ENCODE peak calls at places on chromosome 11, in nine cellular contexts. B is fibroblast of the aortic adventitia; F is frontal cortex; P is T-helper 2 cell; R is activated CD4-positive, alpha-beta memory T cell treated with anti-CD3 and anti-CD28 coated beads for 36 hours; T is transverse colon; E is germinal center; Q is aorta; H is lung microvascular endothelial cell. X is an unnamed sample.

GRCh38 chr11:72583177-72583553 is 91.1 kb downstream of the PDE2A start:
- DNase-seq in P (no peak), B (no peak), T (no peak), R (no peak), H (no peak), Q (peak), E (no peak), F (no peak), X (no peak)

GRCh38 chr11:115761348-115761747 is 257.1 kb upstream of the CADM1 start:
- DNase-seq in E (no peak), F (no peak), T (no peak), H (no peak), B (no peak), Q (no peak), R (no peak), P (no peak), X (no peak)

GRCh38 chr11:31437742-31438435 is 68.2 kb downstream of the DNAJC24 start:
- DNase-seq in B (peak), Q (no peak), H (no peak), R (no peak), T (no peak), P (no peak), F (no peak), E (no peak), X (no peak)

GRCh38 chr11:2768471-2769408 is 68.9 kb upstream of the KCNQ1OT1 start:
- DNase-seq in F (no peak), E (no peak), T (no peak), H (no peak), P (no peak), B (peak), Q (peak), R (peak), X (peak)

GRCh38 chr11:115257286-115258077 is 246.7 kb downstream of the CADM1 start:
- DNase-seq in P (no peak), H (no peak), Q (no peak), R (no peak), B (no peak), F (no peak), T (no peak), E (no peak), X (no peak)

GRCh38 chr11:96338910-96339703 is 3.9 kb downstream of the MAML2 start:
- DNase-seq in H (peak), T (peak), Q (no peak), R (peak), F (no peak), P (no peak), B (peak), E (peak), X (peak)

GRCh38 chr11:106304274-106304673 is 226.8 kb downstream of the AASDHPPT start:
- DNase-seq in B (peak), Q (no peak), T (no peak), P (no peak), H (no peak), R (no peak), E (no peak), F (no peak), X (no peak)

GRCh38 chr11:126331286-126331685 is 24.2 kb upstream of the ST3GAL4 start:
- DNase-seq in P (no peak), R (no peak), E (no peak), Q (peak), H (no peak), T (no peak), B (no peak), F (no peak), X (no peak)

GRCh38 chr11:111561801-111562325 is 21.3 kb downstream of the LAYN start:
- DNase-seq in H (peak), F (no peak), B (peak), E (no peak), T (no peak), P (no peak), R (no peak), Q (no peak), X (no peak)

GRCh38 chr11:127017482-127017881 is 16.9 kb upstream of the KIRREL3 start:
- DNase-seq in Q (no peak), H (no peak), F (no peak), E (no peak), R (no peak), P (no peak), T (no peak), B (peak), X (no peak)

GRCh38 chr11:111833524-111833923 is 37.9 kb downstream of the ALG9 start:
- DNase-seq in B (no peak), P (no peak), H (peak), T (no peak), F (no peak), Q (no peak), E (no peak), R (no peak), X (no peak)

X was measured in activated naive CD4-positive, alpha-beta T cell treated with anti-CD3 and anti-CD28 coated beads for 36 hours.